ENCODE peak calls at places on chromosome 2, in ten cellular contexts. One of them, this sample, is unnamed.

GRCh38 chr2:152594022-152594712 is 123.1 kb downstream of the PRPF40A start:
- DNase-seq in heart right ventricle: peak
- DNase-seq in fibroblast of lung: no peak
- DNase-seq in lower lobe of right lung: no peak
- DNase-seq in kidney: no peak
- DNase-seq in KBM-7: peak
- DNase-seq in RWPE1: no peak
- DNase-seq in activated CD4-positive, alpha-beta T cell treated with anti-CD3 and anti-CD28 coated beads, Interleukin-2, amount 50 U/mL, for 1 hour: no peak
- DNase-seq in NCI-H1417: no peak
- DNase-seq in H4: no peak
- DNase-seq in this sample: no peak

GRCh38 chr2:240383099-240383758 is 52.2 kb upstream of the GPC1 start:
- DNase-seq in H4: no peak
- DNase-seq in KBM-7: no peak
- DNase-seq in kidney: peak
- DNase-seq in activated CD4-positive, alpha-beta T cell treated with anti-CD3 and anti-CD28 coated beads, Interleukin-2, amount 50 U/mL, for 1 hour: no peak
- DNase-seq in heart right ventricle: no peak
- DNase-seq in RWPE1: no peak
- DNase-seq in fibroblast of lung: no peak
- DNase-seq in lower lobe of right lung: peak
- DNase-seq in NCI-H1417: no peak
- DNase-seq in this sample: no peak

GRCh38 chr2:120761164-120761861 is 25.6 kb downstream of the GLI2 start:
- DNase-seq in activated CD4-positive, alpha-beta T cell treated with anti-CD3 and anti-CD28 coated beads, Interleukin-2, amount 50 U/mL, for 1 hour: no peak
- DNase-seq in H4: no peak
- DNase-seq in KBM-7: no peak
- DNase-seq in fibroblast of lung: no peak
- DNase-seq in kidney: peak
- DNase-seq in NCI-H1417: no peak
- DNase-seq in heart right ventricle: no peak
- DNase-seq in RWPE1: no peak
- DNase-seq in lower lobe of right lung: peak
- DNase-seq in this sample: no peak

GRCh38 chr2:72538486-72538885 is 287.3 kb downstream of the EXOC6B start:
- DNase-seq in RWPE1: no peak
- DNase-seq in KBM-7: no peak
- DNase-seq in kidney: no peak
- DNase-seq in lower lobe of right lung: no peak
- DNase-seq in heart right ventricle: no peak
- DNase-seq in activated CD4-positive, alpha-beta T cell treated with anti-CD3 and anti-CD28 coated beads, Interleukin-2, amount 50 U/mL, for 1 hour: no peak
- DNase-seq in NCI-H1417: no peak
- DNase-seq in fibroblast of lung: no peak
- DNase-seq in H4: no peak
- DNase-seq in this sample: no peak

GRCh38 chr2:46615555-46616487 is 136.5 kb downstream of the TMEM247 start:
- DNase-seq in kidney: no peak
- DNase-seq in activated CD4-positive, alpha-beta T cell treated with anti-CD3 and anti-CD28 coated beads, Interleukin-2, amount 50 U/mL, for 1 hour: peak
- DNase-seq in RWPE1: peak
- DNase-seq in NCI-H1417: peak
- DNase-seq in KBM-7: peak
- DNase-seq in fibroblast of lung: peak
- DNase-seq in heart right ventricle: no peak
- DNase-seq in lower lobe of right lung: no peak
- DNase-seq in H4: peak
- DNase-seq in this sample: no peak

GRCh38 chr2:45950606-45951005 is 299.1 kb downstream of the PRKCE start:
- DNase-seq in RWPE1: no peak
- DNase-seq in KBM-7: no peak
- DNase-seq in lower lobe of right lung: no peak
- DNase-seq in NCI-H1417: no peak
- DNase-seq in fibroblast of lung: no peak
- DNase-seq in heart right ventricle: no peak
- DNase-seq in H4: no peak
- DNase-seq in activated CD4-positive, alpha-beta T cell treated with anti-CD3 and anti-CD28 coated beads, Interleukin-2, amount 50 U/mL, for 1 hour: no peak
- DNase-seq in kidney: no peak
- DNase-seq in this sample: no peak

GRCh38 chr2:45918816-45919655 is 267.6 kb downstream of the PRKCE start:
- DNase-seq in RWPE1: no peak
- DNase-seq in heart right ventricle: no peak
- DNase-seq in fibroblast of lung: no peak
- DNase-seq in KBM-7: peak
- DNase-seq in lower lobe of right lung: no peak
- DNase-seq in activated CD4-positive, alpha-beta T cell treated with anti-CD3 and anti-CD28 coated beads, Interleukin-2, amount 50 U/mL, for 1 hour: no peak
- DNase-seq in H4: no peak
- DNase-seq in NCI-H1417: peak
- DNase-seq in kidney: no peak
- DNase-seq in this sample: no peak

GRCh38 chr2:70671059-70671685 is 96.8 kb downstream of the ADD2 start:
- DNase-seq in NCI-H1417: no peak
- DNase-seq in fibroblast of lung: no peak
- DNase-seq in kidney: no peak
- DNase-seq in lower lobe of right lung: no peak
- DNase-seq in RWPE1: no peak
- DNase-seq in activated CD4-positive, alpha-beta T cell treated with anti-CD3 and anti-CD28 coated beads, Interleukin-2, amount 50 U/mL, for 1 hour: no peak
- DNase-seq in heart right ventricle: no peak
- DNase-seq in KBM-7: no peak
- DNase-seq in H4: no peak
- DNase-seq in this sample: no peak

GRCh38 chr2:240301256-240301795 is 134.1 kb upstream of the GPC1 start:
- DNase-seq in lower lobe of right lung: no peak
- DNase-seq in RWPE1: no peak
- DNase-seq in fibroblast of lung: no peak
- DNase-seq in activated CD4-positive, alpha-beta T cell treated with anti-CD3 and anti-CD28 coated beads, Interleukin-2, amount 50 U/mL, for 1 hour: no peak
- DNase-seq in NCI-H1417: no peak
- DNase-seq in H4: no peak
- DNase-seq in heart right ventricle: no peak
- DNase-seq in kidney: no peak
- DNase-seq in KBM-7: no peak
- DNase-seq in this sample: no peak

GRCh38 chr2:84450288-84451227 is 8.5 kb downstream of the SUCLG1 start:
- DNase-seq in H4: no peak
- DNase-seq in heart right ventricle: no peak
- DNase-seq in RWPE1: no peak
- DNase-seq in kidney: no peak
- DNase-seq in NCI-H1417: no peak
- DNase-seq in lower lobe of right lung: no peak
- DNase-seq in KBM-7: no peak
- DNase-seq in fibroblast of lung: no peak
- DNase-seq in activated CD4-positive, alpha-beta T cell treated with anti-CD3 and anti-CD28 coated beads, Interleukin-2, amount 50 U/mL, for 1 hour: no peak
- DNase-seq in this sample: no peak

GRCh38 chr2:209911486-209911885 is 91.0 kb upstream of the RPE start:
- DNase-seq in KBM-7: no peak
- DNase-seq in heart right ventricle: no peak
- DNase-seq in kidney: no peak
- DNase-seq in RWPE1: no peak
- DNase-seq in activated CD4-positive, alpha-beta T cell treated with anti-CD3 and anti-CD28 coated beads, Interleukin-2, amount 50 U/mL, for 1 hour: no peak
- DNase-seq in H4: no peak
- DNase-seq in NCI-H1417: no peak
- DNase-seq in lower lobe of right lung: no peak
- DNase-seq in fibroblast of lung: no peak
- DNase-seq in this sample: no peak

GRCh38 chr2:27407798-27408491 is 1.4 kb downstream of the PPM1G start:
- DNase-seq in activated CD4-positive, alpha-beta T cell treated with anti-CD3 and anti-CD28 coated beads, Interleukin-2, amount 50 U/mL, for 1 hour: no peak
- DNase-seq in heart right ventricle: no peak
- DNase-seq in lower lobe of right lung: no peak
- DNase-seq in NCI-H1417: peak
- DNase-seq in RWPE1: peak
- DNase-seq in KBM-7: peak
- DNase-seq in kidney: no peak
- DNase-seq in fibroblast of lung: peak
- DNase-seq in H4: peak
- DNase-seq in this sample: peak

GRCh38 chr2:15313657-15314056 is 247.5 kb downstream of the NBAS start:
- DNase-seq in NCI-H1417: no peak
- DNase-seq in RWPE1: peak
- DNase-seq in fibroblast of lung: peak
- DNase-seq in activated CD4-positive, alpha-beta T cell treated with anti-CD3 and anti-CD28 coated beads, Interleukin-2, amount 50 U/mL, for 1 hour: no peak
- DNase-seq in lower lobe of right lung: no peak
- DNase-seq in kidney: no peak
- DNase-seq in heart right ventricle: no peak
- DNase-seq in KBM-7: peak
- DNase-seq in H4: peak
- DNase-seq in this sample: no peak

GRCh38 chr2:38192046-38192445 is 116.1 kb upstream of the CYP1B1 start:
- DNase-seq in kidney: no peak
- DNase-seq in heart right ventricle: no peak
- DNase-seq in fibroblast of lung: no peak
- DNase-seq in H4: no peak
- DNase-seq in KBM-7: no peak
- DNase-seq in NCI-H1417: no peak
- DNase-seq in activated CD4-positive, alpha-beta T cell treated with anti-CD3 and anti-CD28 coated beads, Interleukin-2, amount 50 U/mL, for 1 hour: no peak
- DNase-seq in lower lobe of right lung: no peak
- DNase-seq in RWPE1: no peak
- DNase-seq in this sample: no peak

GRCh38 chr2:11708106-11708505 is 38.1 kb upstream of the NTSR2 start:
- DNase-seq in fibroblast of lung: peak
- DNase-seq in lower lobe of right lung: no peak
- DNase-seq in heart right ventricle: no peak
- DNase-seq in KBM-7: no peak
- DNase-seq in activated CD4-positive, alpha-beta T cell treated with anti-CD3 and anti-CD28 coated beads, Interleukin-2, amount 50 U/mL, for 1 hour: no peak
- DNase-seq in H4: no peak
- DNase-seq in NCI-H1417: no peak
- DNase-seq in kidney: no peak
- DNase-seq in RWPE1: no peak
- DNase-seq in this sample: no peak

GRCh38 chr2:101517753-101518152 is 42.8 kb upstream of the RFX8 start:
- DNase-seq in heart right ventricle: no peak
- DNase-seq in lower lobe of right lung: no peak
- DNase-seq in RWPE1: peak
- DNase-seq in NCI-H1417: no peak
- DNase-seq in kidney: no peak
- DNase-seq in H4: peak
- DNase-seq in activated CD4-positive, alpha-beta T cell treated with anti-CD3 and anti-CD28 coated beads, Interleukin-2, amount 50 U/mL, for 1 hour: no peak
- DNase-seq in KBM-7: no peak
- DNase-seq in fibroblast of lung: peak
- DNase-seq in this sample: peak

GRCh38 chr2:38095996-38096861 is 20.3 kb upstream of the CYP1B1 start:
- DNase-seq in kidney: no peak
- DNase-seq in heart right ventricle: peak
- DNase-seq in RWPE1: peak
- DNase-seq in NCI-H1417: no peak
- DNase-seq in activated CD4-positive, alpha-beta T cell treated with anti-CD3 and anti-CD28 coated beads, Interleukin-2, amount 50 U/mL, for 1 hour: no peak
- DNase-seq in lower lobe of right lung: no peak
- DNase-seq in KBM-7: peak
- DNase-seq in fibroblast of lung: no peak
- DNase-seq in H4: peak
- DNase-seq in this sample: no peak

GRCh38 chr2:189037518-189037917 is 63.3 kb downstream of the COL3A1 start:
- DNase-seq in H4: no peak
- DNase-seq in lower lobe of right lung: no peak
- DNase-seq in KBM-7: no peak
- DNase-seq in NCI-H1417: no peak
- DNase-seq in heart right ventricle: no peak
- DNase-seq in fibroblast of lung: peak
- DNase-seq in RWPE1: peak
- DNase-seq in kidney: no peak
- DNase-seq in activated CD4-positive, alpha-beta T cell treated with anti-CD3 and anti-CD28 coated beads, Interleukin-2, amount 50 U/mL, for 1 hour: no peak
- DNase-seq in this sample: no peak

GRCh38 chr2:218886461-218886947 is 5.9 kb downstream of the WNT10A start:
- DNase-seq in RWPE1: no peak
- DNase-seq in H4: no peak
- DNase-seq in lower lobe of right lung: no peak
- DNase-seq in KBM-7: no peak
- DNase-seq in NCI-H1417: no peak
- DNase-seq in activated CD4-positive, alpha-beta T cell treated with anti-CD3 and anti-CD28 coated beads, Interleukin-2, amount 50 U/mL, for 1 hour: no peak
- DNase-seq in fibroblast of lung: no peak
- DNase-seq in heart right ventricle: no peak
- DNase-seq in kidney: peak
- DNase-seq in this sample: no peak

GRCh38 chr2:181683518-181684453 is 3.5 kb upstream of the NEUROD1 start:
- DNase-seq in activated CD4-positive, alpha-beta T cell treated with anti-CD3 and anti-CD28 coated beads, Interleukin-2, amount 50 U/mL, for 1 hour: no peak
- DNase-seq in fibroblast of lung: no peak
- DNase-seq in lower lobe of right lung: no peak
- DNase-seq in heart right ventricle: no peak
- DNase-seq in NCI-H1417: no peak
- DNase-seq in RWPE1: peak
- DNase-seq in kidney: peak
- DNase-seq in KBM-7: no peak
- DNase-seq in H4: no peak
- DNase-seq in this sample: no peak

GRCh38 chr2:236010920-236011685 is 157.1 kb downstream of the GBX2 start:
- DNase-seq in fibroblast of lung: peak
- DNase-seq in NCI-H1417: no peak
- DNase-seq in H4: no peak
- DNase-seq in RWPE1: no peak
- DNase-seq in heart right ventricle: no peak
- DNase-seq in activated CD4-positive, alpha-beta T cell treated with anti-CD3 and anti-CD28 coated beads, Interleukin-2, amount 50 U/mL, for 1 hour: no peak
- DNase-seq in lower lobe of right lung: no peak
- DNase-seq in kidney: no peak
- DNase-seq in KBM-7: no peak
- DNase-seq in this sample: no peak

GRCh38 chr2:102093662-102094061 is 48.9 kb upstream of the IL1R1 start:
- DNase-seq in heart right ventricle: no peak
- DNase-seq in RWPE1: no peak
- DNase-seq in fibroblast of lung: no peak
- DNase-seq in H4: no peak
- DNase-seq in kidney: peak
- DNase-seq in lower lobe of right lung: no peak
- DNase-seq in NCI-H1417: no peak
- DNase-seq in KBM-7: no peak
- DNase-seq in activated CD4-positive, alpha-beta T cell treated with anti-CD3 and anti-CD28 coated beads, Interleukin-2, amount 50 U/mL, for 1 hour: no peak
- DNase-seq in this sample: no peak

GRCh38 chr2:6824962-6825361 is 40.7 kb downstream of the CMPK2 start:
- DNase-seq in H4: peak
- DNase-seq in heart right ventricle: no peak
- DNase-seq in fibroblast of lung: peak
- DNase-seq in activated CD4-positive, alpha-beta T cell treated with anti-CD3 and anti-CD28 coated beads, Interleukin-2, amount 50 U/mL, for 1 hour: no peak
- DNase-seq in kidney: no peak
- DNase-seq in lower lobe of right lung: no peak
- DNase-seq in KBM-7: no peak
- DNase-seq in RWPE1: no peak
- DNase-seq in NCI-H1417: no peak
- DNase-seq in this sample: no peak

GRCh38 chr2:30272761-30273573 is 41.6 kb downstream of the LBH start:
- DNase-seq in lower lobe of right lung: no peak
- DNase-seq in RWPE1: peak
- DNase-seq in NCI-H1417: no peak
- DNase-seq in kidney: no peak
- DNase-seq in fibroblast of lung: peak
- DNase-seq in heart right ventricle: no peak
- DNase-seq in activated CD4-positive, alpha-beta T cell treated with anti-CD3 and anti-CD28 coated beads, Interleukin-2, amount 50 U/mL, for 1 hour: no peak
- DNase-seq in H4: peak
- DNase-seq in KBM-7: no peak
- DNase-seq in this sample: peak

GRCh38 chr2:220916931-220917330 is 655.2 kb downstream of the EPHA4 start:
- DNase-seq in H4: no peak
- DNase-seq in KBM-7: no peak
- DNase-seq in activated CD4-positive, alpha-beta T cell treated with anti-CD3 and anti-CD28 coated beads, Interleukin-2, amount 50 U/mL, for 1 hour: no peak
- DNase-seq in lower lobe of right lung: no peak
- DNase-seq in heart right ventricle: no peak
- DNase-seq in kidney: no peak
- DNase-seq in RWPE1: no peak
- DNase-seq in fibroblast of lung: no peak
- DNase-seq in NCI-H1417: no peak
- DNase-seq in this sample: no peak